ENCODE peak calls at places on chromosomes 12 and 14, in seven cellular contexts. O is AG04450; R is fibroblast of the aortic adventitia; G is psoas muscle; C is CD8-positive, alpha-beta T cell; K is tibial nerve; I is left ventricle myocardium inferior. X is an unnamed sample.

GRCh38 chr14:50055461-50056228 is 60.7 kb downstream of the VCPKMT start:
- DNase-seq in G (no peak), C (no peak), K (no peak), I (no peak), O (no peak), R (no peak), X (no peak)

GRCh38 chr12:103799504-103800251 is 41.4 kb downstream of the NT5DC3 start:
- DNase-seq in I (no peak), K (no peak), O (no peak), C (no peak), R (peak; percentile 45), G (peak; percentile 28), X (peak; percentile 85)

GRCh38 chr12:109767991-109768900 is 54.6 kb downstream of the FAM222A start:
- DNase-seq in O (no peak), K (no peak), G (no peak), C (no peak), R (no peak), I (no peak), X (no peak)

GRCh38 chr12:84637926-84638325 is 274.7 kb downstream of the SLC6A15 start:
- DNase-seq in G (no peak), C (no peak), O (no peak), R (peak; percentile 42), K (no peak), I (no peak), X (peak; percentile 7)

GRCh38 chr14:94677747-94678146 is 65.6 kb downstream of the SERPINA3 start:
- DNase-seq in G (no peak), K (no peak), C (no peak), R (no peak), O (no peak), I (no peak), X (no peak)

GRCh38 chr14:90970167-90970600 is 90.3 kb downstream of the RPS6KA5 start:
- DNase-seq in K (no peak), G (no peak), I (no peak), O (no peak), R (peak; percentile 79), C (no peak), X (peak; percentile 41)

GRCh38 chr12:15979096-15980091 is 68.3 kb downstream of the DERA start:
- DNase-seq in K (no peak), R (peak; percentile 93), C (no peak), I (no peak), G (no peak), O (peak; percentile 78), X (peak; percentile 69)

GRCh38 chr14:21525995-21526671 is at the start of gene SALL2:
- DNase-seq in C (peak; percentile 74), I (peak; percentile 75), R (peak; percentile 49), K (peak; percentile 54), O (peak; percentile 27), G (peak; percentile 68), X (peak; percentile 9)

GRCh38 chr14:87852107-87852506 is 140.9 kb downstream of the GALC start:
- DNase-seq in O (no peak), K (no peak), G (no peak), C (no peak), R (peak; percentile 11), I (no peak), X (no peak)

GRCh38 chr12:63382930-63383329 is 231.9 kb upstream of the AVPR1A start:
- DNase-seq in G (no peak), K (no peak), R (no peak), O (no peak), C (no peak), I (no peak), X (no peak)

GRCh38 chr14:69662636-69663321 is 51.4 kb downstream of the SUSD6 start:
- DNase-seq in C (no peak), G (no peak), O (no peak), I (no peak), R (peak; percentile 61), K (no peak), X (no peak)

GRCh38 chr12:32947203-32947795 is 50.7 kb upstream of the PKP2 start:
- DNase-seq in I (no peak), R (peak; percentile 24), K (no peak), O (no peak), G (no peak), C (no peak), X (peak; percentile 17)

GRCh38 chr14:68664225-68664681 is 128.6 kb downstream of the ZFP36L1 start:
- DNase-seq in K (no peak), O (no peak), G (no peak), C (peak; percentile 37), R (no peak), I (no peak), X (no peak)

GRCh38 chr12:50317198-50317597 is 33.9 kb upstream of the LIMA1 start:
- DNase-seq in G (no peak), O (no peak), K (no peak), C (no peak), I (no peak), R (no peak), X (peak; percentile 35)
- TF ChIP-seq CTCF in G (no peak), O (no peak), K (no peak), C (no peak), I (no peak), R (no peak), X (no peak)

DNA sequence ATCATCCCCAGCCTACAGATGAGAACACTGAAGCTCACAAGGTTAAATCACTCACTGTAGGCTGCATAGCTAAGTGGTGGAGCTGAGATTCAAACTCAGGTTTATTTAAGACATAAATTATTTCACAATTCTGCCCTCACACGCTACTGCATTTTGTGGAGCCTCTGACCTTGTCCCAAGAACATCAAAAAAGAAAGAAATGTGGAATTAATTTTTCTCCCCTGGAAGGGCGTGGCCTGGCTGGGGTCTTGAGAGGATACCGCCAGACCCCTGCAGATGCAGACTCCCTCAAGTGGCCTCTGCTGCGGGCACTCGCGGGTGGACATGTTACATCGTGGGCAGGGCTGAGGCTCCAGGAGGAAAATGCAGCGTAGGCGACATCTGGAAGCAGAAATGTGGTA is 40.6 kb downstream of the LTBP2 start:
- DNase-seq in I (no peak), K (no peak), C (no peak), R (no peak), O (no peak), G (peak; percentile 63), X (peak; percentile 87)
- H3K4me3 ChIP-seq in I (peak overlapping the region; percentile 14), K (no peak overlapping the region), C (no peak overlapping the region), R (peak overlapping the region; percentile 45), O (peak overlapping the region; percentile 42), G (no peak overlapping the region), X (peak overlapping the region; percentile 30)

GRCh38 chr12:124347805-124348658 is 53.1 kb downstream of the RFLNA start:
- DNase-seq in G (no peak), R (no peak), C (peak; percentile 59), K (no peak), I (no peak), O (no peak), X (no peak)
- TF ChIP-seq CTCF in G (peak; percentile 54), R (peak; percentile 58), C (peak; percentile 58), K (peak; percentile 55), I (peak; percentile 63), O (peak; percentile 56), X (peak; percentile 51)

GRCh38 chr12:47206450-47206830 is 126.7 kb upstream of the AMIGO2 start:
- DNase-seq in K (no peak), O (no peak), I (no peak), C (no peak), G (no peak), R (no peak), X (no peak)

GRCh38 chr12:47209014-47209413 is 129.3 kb upstream of the AMIGO2 start:
- DNase-seq in K (no peak), I (no peak), R (no peak), O (no peak), C (no peak), G (no peak), X (no peak)

GRCh38 chr12:47205532-47206449 is 126.0 kb upstream of the AMIGO2 start:
- DNase-seq in G (no peak), R (no peak), C (no peak), I (no peak), O (no peak), K (no peak), X (no peak)

GRCh38 chr12:47207005-47207717 is 127.4 kb upstream of the AMIGO2 start:
- DNase-seq in G (no peak), C (peak; percentile 60), O (no peak), I (no peak), R (no peak), K (no peak), X (no peak)

GRCh38 chr12:47207829-47208248 is 128.1 kb upstream of the AMIGO2 start:
- DNase-seq in K (no peak), C (no peak), I (no peak), G (no peak), O (no peak), R (no peak), X (no peak)
- H3K4me3 ChIP-seq in K (no peak overlapping the region), C (peak overlapping the region; percentile 33), I (no peak overlapping the region), G (no peak overlapping the region), O (no peak overlapping the region), R (no peak overlapping the region), X (no peak overlapping the region)

GRCh38 chr12:38053655-38054464 is 262.7 kb upstream of the ALG10B start:
- DNase-seq in K (no peak), O (no peak), R (no peak), C (no peak), G (no peak), I (no peak), X (no peak)
- TF ChIP-seq CTCF in K (no peak), O (no peak), R (no peak), C (no peak), G (no peak), I (no peak), X (no peak)

DNA sequence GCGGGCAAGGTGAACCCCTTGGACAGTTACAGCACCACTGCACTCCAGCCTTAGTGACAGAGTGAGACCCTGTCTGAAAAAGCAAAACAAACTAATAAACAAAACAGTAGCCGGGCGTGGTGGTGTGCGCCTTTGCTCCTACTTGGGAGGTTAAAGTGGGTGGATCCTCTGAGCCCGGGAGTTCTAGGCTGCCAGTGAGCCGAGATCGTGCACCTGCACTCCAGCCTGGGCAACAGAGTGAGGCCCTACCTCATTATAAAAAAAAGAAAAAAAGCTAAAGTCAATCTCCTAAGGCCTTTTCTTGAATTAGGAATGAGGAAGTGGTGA is 24.7 kb upstream of the SPTLC2 start:
- DNase-seq in C (no peak), G (no peak), R (no peak), I (no peak), O (no peak), K (no peak), X (peak; percentile 5)
- H3K4me3 ChIP-seq in C (no peak overlapping the region), G (peak overlapping the region; percentile 64), R (no peak overlapping the region), I (peak overlapping the region; percentile 67), O (no peak overlapping the region), K (no peak overlapping the region), X (no peak overlapping the region)

GRCh38 chr12:50283230-50283923 is at the start of gene LIMA1:
- DNase-seq in C (peak; percentile 96), G (peak; percentile 95), O (peak; percentile 55), K (peak; percentile 79), I (peak; percentile 93), R (peak; percentile 80), X (peak; percentile 78)
- TF ChIP-seq CTCF in C (no peak), G (no peak), O (peak; percentile 65), K (peak; percentile 39), I (peak; percentile 66), R (no peak), X (no peak)

X was measured in cardiac fibroblast.